ENCODE peak calls at places on chromosomes 13 and 19, in eight cellular contexts. X is stimulated activated effector memory CD8-positive, alpha-beta T cell treated with anti-CD3 and anti-CD28 coated beads, Interleukin-12 subunit alpha, Interleukin-12 subunit beta, amount 100 ng/mL, for 72 hours; I is body of pancreas; G is fibroblast of mammary gland; F is retina; D is foreskin fibroblast; N is transverse colon; Z is aorta. S is an unnamed sample.

GRCh38 chr19:40799558-40800338 is 757 bp downstream of the EGLN2 start:
- DNase-seq in X (peak), I (peak), G (no peak), F (no peak), D (no peak), N (no peak), Z (no peak), S (peak)

GRCh38 chr13:24073657-24074056 is 86.9 kb upstream of the SPATA13 start:
- DNase-seq in X (no peak), I (no peak), G (no peak), F (no peak), D (no peak), N (no peak), Z (no peak), S (no peak)

GRCh38 chr13:26965976-26966375 is 205.4 kb upstream of the GPR12 start:
- DNase-seq in X (no peak), I (peak), G (peak), F (peak), D (no peak), N (no peak), Z (no peak), S (no peak)

GRCh38 chr19:49335784-49336481 is 727 bp downstream of the CD37 start:
- DNase-seq in X (no peak), I (no peak), G (no peak), F (no peak), D (no peak), N (no peak), Z (peak), S (no peak)

GRCh38 chr13:113489171-113489548 is 1.4 kb downstream of the DCUN1D2 start:
- DNase-seq in X (peak), I (no peak), G (no peak), F (no peak), D (no peak), N (no peak), Z (no peak), S (no peak)

GRCh38 chr19:18932216-18932841 is 8.7 kb downstream of the HOMER3 start:
- DNase-seq in X (peak), I (peak), G (peak), F (peak), D (peak), N (peak), Z (peak), S (peak)

GRCh38 chr13:87986639-87987250 is 315.6 kb downstream of the SLITRK5 start:
- DNase-seq in X (no peak), I (no peak), G (peak), F (no peak), D (no peak), N (no peak), Z (no peak), S (no peak)

GRCh38 chr13:46166947-46167610 is 14.9 kb downstream of the LCP1 start:
- DNase-seq in X (no peak), I (no peak), G (no peak), F (no peak), D (no peak), N (no peak), Z (no peak), S (no peak)

GRCh38 chr13:41651413-41652068 is 194.2 kb downstream of the RGCC start:
- DNase-seq in X (no peak), I (no peak), G (no peak), F (no peak), D (no peak), N (no peak), Z (no peak), S (no peak)

GRCh38 chr13:103883152-103883551 is 816.9 kb upstream of the SLC10A2 start:
- DNase-seq in X (no peak), I (peak), G (peak), F (peak), D (peak), N (peak), Z (peak), S (peak)